ENCODE peak calls at places on chromosomes 16 and 17, in ten cellular contexts. O, K, F, G, R, P, Z, D, V and L are unnamed samples.

GRCh38 chr17:4472281-4472680 is 26.4 kb upstream of the SPNS2 start:
- DNase-seq in O (no peak), K (no peak), F (no peak), G (no peak), R (no peak), P (no peak), Z (no peak), D (no peak), V (no peak), L (no peak)

GRCh38 chr17:77147357-77147801 is 6.6 kb downstream of the SEC14L1 start:
- DNase-seq in O (peak), K (no peak), F (no peak), G (no peak), R (no peak), P (no peak), Z (no peak), D (no peak), V (no peak), L (no peak)

GRCh38 chr17:29828676-29829291 is 101.2 kb downstream of the SSH2 start:
- DNase-seq in O (no peak), K (no peak), F (no peak), G (no peak), R (no peak), P (no peak), Z (no peak), D (no peak), V (no peak), L (no peak)

GRCh38 chr17:30530346-30531025 is 53.3 kb downstream of the GOSR1 start:
- DNase-seq in O (no peak), K (no peak), F (no peak), G (no peak), R (no peak), P (no peak), Z (no peak), D (no peak), V (no peak), L (no peak)

GRCh38 chr17:48646183-48647102 is 20.3 kb upstream of the HOXB9 start:
- DNase-seq in O (no peak), K (no peak), F (no peak), G (no peak), R (no peak), P (peak), Z (no peak), D (no peak), V (peak), L (no peak)

GRCh38 chr16:49876716-49877129 is 20.8 kb upstream of the ZNF423 start:
- DNase-seq in O (peak), K (peak), F (peak), G (peak), R (no peak), P (no peak), Z (no peak), D (peak), V (no peak), L (no peak)

GRCh38 chr17:57432507-57433277 is 176.4 kb downstream of the MSI2 start:
- DNase-seq in O (no peak), K (no peak), F (no peak), G (no peak), R (no peak), P (no peak), Z (no peak), D (no peak), V (no peak), L (no peak)

GRCh38 chr17:76189741-76190140 is 48.7 kb upstream of the FOXJ1 start:
- DNase-seq in O (no peak), K (no peak), F (no peak), G (peak), R (no peak), P (no peak), Z (no peak), D (no peak), V (no peak), L (no peak)

GRCh38 chr17:74349120-74349519 is 12.5 kb downstream of the BTBD17 start:
- DNase-seq in O (no peak), K (no peak), F (no peak), G (no peak), R (no peak), P (no peak), Z (no peak), D (no peak), V (no peak), L (no peak)

GRCh38 chr17:36808181-36808661 is 129.1 kb upstream of the LHX1 start:
- DNase-seq in O (peak), K (no peak), F (no peak), G (no peak), R (no peak), P (no peak), Z (no peak), D (no peak), V (no peak), L (no peak)

GRCh38 chr17:78939615-78940014 is 14.4 kb upstream of the TIMP2 start:
- DNase-seq in O (no peak), K (no peak), F (no peak), G (no peak), R (no peak), P (no peak), Z (no peak), D (no peak), V (peak), L (no peak)

GRCh38 chr16:1124795-1125194 is 28.1 kb upstream of the CACNA1H start:
- DNase-seq in O (no peak), K (no peak), F (no peak), G (no peak), R (no peak), P (no peak), Z (no peak), D (no peak), V (no peak), L (no peak)

GRCh38 chr17:28396635-28397239 is 9.3 kb downstream of the SLC46A1 start:
- DNase-seq in O (no peak), K (no peak), F (no peak), G (no peak), R (no peak), P (no peak), Z (no peak), D (no peak), V (no peak), L (no peak)

GRCh38 chr17:3683054-3683511 is 12.9 kb downstream of the P2RX5 start:
- DNase-seq in O (peak), K (no peak), F (no peak), G (peak), R (peak), P (peak), Z (no peak), D (peak), V (peak), L (no peak)

GRCh38 chr17:79950306-79950705 is 85.4 kb downstream of the TBC1D16 start:
- DNase-seq in O (no peak), K (no peak), F (peak), G (no peak), R (no peak), P (no peak), Z (no peak), D (no peak), V (no peak), L (peak)

GRCh38 chr17:9402590-9403199 is 172.9 kb downstream of the STX8 start:
- DNase-seq in O (peak), K (no peak), F (no peak), G (peak), R (no peak), P (no peak), Z (no peak), D (no peak), V (peak), L (no peak)

GRCh38 chr17:49132699-49133364 is at the start of gene B4GALNT2:
- DNase-seq in O (peak), K (no peak), F (no peak), G (no peak), R (no peak), P (no peak), Z (no peak), D (no peak), V (peak), L (no peak)

GRCh38 chr16:9115277-9115676 is 23.8 kb downstream of the HAPSTR1 start:
- DNase-seq in O (no peak), K (no peak), F (no peak), G (no peak), R (no peak), P (no peak), Z (no peak), D (no peak), V (peak), L (no peak)

GRCh38 chr17:62713096-62713870 is 85.8 kb downstream of the MRC2 start:
- DNase-seq in O (no peak), K (no peak), F (no peak), G (no peak), R (no peak), P (no peak), Z (no peak), D (no peak), V (peak), L (no peak)

GRCh38 chr17:68378202-68379149 is 78.8 kb downstream of the WIPI1 start:
- DNase-seq in O (no peak), K (peak), F (peak), G (peak), R (no peak), P (no peak), Z (peak), D (no peak), V (peak), L (peak)

GRCh38 chr16:88561485-88562369 is 8.5 kb upstream of the ZC3H18 start:
- DNase-seq in O (peak), K (no peak), F (no peak), G (peak), R (peak), P (peak), Z (no peak), D (peak), V (peak), L (no peak)

GRCh38 chr17:50719924-50720805 is 762 bp downstream of the LUC7L3 start:
- DNase-seq in O (no peak), K (no peak), F (no peak), G (no peak), R (no peak), P (no peak), Z (no peak), D (no peak), V (no peak), L (no peak)

GRCh38 chr17:79668344-79669250 is 57.7 kb upstream of the RBFOX3 start:
- DNase-seq in O (no peak), K (no peak), F (no peak), G (no peak), R (no peak), P (no peak), Z (peak), D (no peak), V (no peak), L (no peak)

GRCh38 chr17:30323895-30324319 is 9.9 kb downstream of the TMIGD1 start:
- DNase-seq in O (peak), K (peak), F (no peak), G (no peak), R (no peak), P (no peak), Z (no peak), D (peak), V (no peak), L (no peak)

GRCh38 chr17:8976638-8977037 is 11.1 kb upstream of the PIK3R5 start:
- DNase-seq in O (no peak), K (no peak), F (no peak), G (peak), R (no peak), P (no peak), Z (no peak), D (no peak), V (no peak), L (no peak)

GRCh38 chr17:60154616-60155426 is 5.0 kb downstream of the CA4 start:
- DNase-seq in O (no peak), K (no peak), F (no peak), G (no peak), R (no peak), P (no peak), Z (peak), D (no peak), V (no peak), L (no peak)

GRCh38 chr17:75006653-75007052 is 5.8 kb upstream of the MRPL58 start:
- DNase-seq in O (no peak), K (no peak), F (no peak), G (peak), R (no peak), P (no peak), Z (no peak), D (no peak), V (no peak), L (no peak)

GRCh38 chr17:65801513-65801912 is 240.1 kb upstream of the AXIN2 start:
- DNase-seq in O (no peak), K (no peak), F (no peak), G (no peak), R (no peak), P (no peak), Z (no peak), D (no peak), V (no peak), L (no peak)

GRCh38 chr17:83057793-83058477 is 21.5 kb upstream of the METRNL start:
- DNase-seq in O (no peak), K (no peak), F (peak), G (no peak), R (no peak), P (no peak), Z (no peak), D (no peak), V (no peak), L (no peak)

GRCh38 chr17:76716146-76716833 is 5.5 kb upstream of the MXRA7 start:
- DNase-seq in O (no peak), K (peak), F (no peak), G (peak), R (peak), P (peak), Z (no peak), D (peak), V (peak), L (peak)

GRCh38 chr17:38465420-38466345 is 37.4 kb downstream of the ARHGAP23 start:
- DNase-seq in O (peak), K (no peak), F (no peak), G (no peak), R (no peak), P (no peak), Z (no peak), D (no peak), V (peak), L (peak)

GRCh38 chr17:42819939-42820535 is 4.0 kb downstream of the BECN1 start:
- DNase-seq in O (peak), K (no peak), F (no peak), G (peak), R (peak), P (peak), Z (peak), D (peak), V (no peak), L (no peak)

GRCh38 chr16:88069397-88070168 is 118.3 kb downstream of the BANP start:
- DNase-seq in O (peak), K (no peak), F (no peak), G (no peak), R (no peak), P (no peak), Z (no peak), D (no peak), V (no peak), L (no peak)

GRCh38 chr16:82481455-82481854 is 145.3 kb upstream of the CDH13 start:
- DNase-seq in O (no peak), K (no peak), F (no peak), G (no peak), R (no peak), P (no peak), Z (no peak), D (no peak), V (no peak), L (no peak)

GRCh38 chr16:48409839-48410610 is 24.8 kb upstream of the SIAH1 start:
- DNase-seq in O (no peak), K (peak), F (no peak), G (no peak), R (no peak), P (no peak), Z (no peak), D (no peak), V (peak), L (no peak)

GRCh38 chr16:72740346-72740745 is 307.6 kb downstream of the ZFHX3 start:
- DNase-seq in O (no peak), K (no peak), F (no peak), G (no peak), R (no peak), P (no peak), Z (no peak), D (no peak), V (no peak), L (no peak)

GRCh38 chr16:57661936-57662906 is 5.9 kb upstream of the ADGRG3 start:
- DNase-seq in O (no peak), K (no peak), F (no peak), G (no peak), R (no peak), P (no peak), Z (no peak), D (no peak), V (no peak), L (no peak)

GRCh38 chr16:86929149-86929871 is 351.0 kb downstream of the FOXL1 start:
- DNase-seq in O (no peak), K (no peak), F (no peak), G (no peak), R (no peak), P (no peak), Z (no peak), D (no peak), V (no peak), L (peak)